ENCODE peak calls at places on chromosomes 16 and 17, in four cellular contexts. L is HepG2, W is GM12878, J is K562. S is an unnamed sample.
A peak's percentile ranks its signal among the peaks of the same experiment; 100 is the strongest.

GRCh38 chr17:30251931-30252330 is 16.4 kb upstream of the SLC6A4 start:
- DNase-seq in L (no peak), W (no peak), J (no peak), S (no peak)

GRCh38 chr16:71758293-71758760 is 33.8 kb upstream of the PHLPP2 start:
- DNase-seq in L (peak; percentile 41), W (no peak), J (no peak), S (no peak)

GRCh38 chr16:11536104-11536866 is 50.4 kb downstream of the LITAF start:
- DNase-seq in L (no peak), W (no peak), J (no peak), S (no peak)

GRCh38 chr17:35890774-35891155 is 10.6 kb upstream of the CCL5 start:
- DNase-seq in L (no peak), W (no peak), J (no peak), S (no peak)

GRCh38 chr16:53841884-53842283 is 137.9 kb downstream of the FTO start:
- DNase-seq in L (no peak), W (no peak), J (no peak), S (no peak)

GRCh38 chr16:23398987-23399805 is 53.8 kb downstream of the COG7 start:
- DNase-seq in L (no peak), W (no peak), J (no peak), S (peak; percentile 68)

GRCh38 chr16:65122974-65123845 is 1.3 kb upstream of the CDH11 start:
- DNase-seq in L (no peak), W (no peak), J (no peak), S (no peak)

GRCh38 chr16:65667013-65667578 is 545.2 kb upstream of the CDH11 start:
- DNase-seq in L (peak; percentile 9), W (no peak), J (no peak), S (no peak)

GRCh38 chr16:8998114-8998513 is 34.4 kb upstream of the USP7 start:
- DNase-seq in L (no peak), W (no peak), J (no peak), S (no peak)

GRCh38 chr16:66476328-66477027 is 49.4 kb downstream of the BEAN1 start:
- DNase-seq in L (no peak), W (no peak), J (peak; percentile 86), S (no peak)

GRCh38 chr16:64242510-64242909 is 879.4 kb downstream of the CDH11 start:
- DNase-seq in L (no peak), W (no peak), J (no peak), S (no peak)

GRCh38 chr17:8176998-8177731 is 985 bp upstream of the TMEM107 start:
- DNase-seq in L (no peak), W (no peak), J (peak; percentile 23), S (no peak)

GRCh38 chr16:50114357-50115129 is 38.6 kb upstream of the TENT4B start:
- DNase-seq in L (no peak), W (no peak), J (no peak), S (no peak)

GRCh38 chr17:55420067-55420775 is 1.4 kb downstream of the MMD start:
- DNase-seq in L (no peak), W (no peak), J (no peak), S (no peak)

GRCh38 chr17:47423406-47424295 is 99.9 kb downstream of the EFCAB13 start:
- DNase-seq in L (no peak), W (no peak), J (no peak), S (peak; percentile 5)
- TF ChIP-seq HDAC6 in L (no peak), W (no peak), J (no peak), S (no peak)

GRCh38 chr17:40501499-40501911 is at the start of gene TNS4:
- DNase-seq in L (peak; percentile 50), W (no peak), J (peak; percentile 47), S (no peak)
- TF ChIP-seq POLR2AphosphoS5 in L (no peak), W (no peak), J (no peak), S (no peak)

DNA sequence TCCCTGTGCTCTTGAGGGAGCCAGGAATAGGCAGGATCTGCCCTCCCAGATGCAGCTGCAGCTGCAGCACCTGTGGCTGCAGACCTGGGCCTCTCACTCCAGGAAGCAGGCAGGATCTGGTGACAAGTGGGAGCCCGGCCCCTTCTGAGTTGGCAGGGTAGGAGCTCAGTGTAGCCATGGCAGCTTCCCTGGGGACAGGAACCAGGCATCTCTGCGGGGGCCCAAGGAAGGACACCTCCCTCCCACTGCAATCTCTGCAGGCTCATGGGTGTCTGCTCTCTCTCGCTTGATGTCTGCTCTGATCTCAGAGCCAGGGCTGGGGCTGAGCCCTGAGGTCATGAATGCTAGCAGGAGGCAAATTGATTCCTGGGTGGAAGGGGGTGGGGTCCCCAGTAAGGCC is 592.5 kb upstream of the CA10 start:
- DNase-seq in L (no peak), W (no peak), J (no peak), S (no peak)
- TF ChIP-seq HDAC6 in L (no peak), W (no peak), J (no peak), S (no peak)

GRCh38 chr17:58332720-58333395 is 4.3 kb upstream of the TSPOAP1 start:
- DNase-seq in L (no peak), W (no peak), J (no peak), S (no peak)
- TF ChIP-seq POLR2AphosphoS5 in L (no peak), W (no peak), J (no peak), S (no peak)

GRCh38 chr17:45284176-45285140 is 22.6 kb upstream of the SPATA32 start:
- DNase-seq in L (no peak), W (no peak), J (no peak), S (peak; percentile 67)
- TF ChIP-seq HDAC6 in L (no peak), W (no peak), J (no peak), S (no peak)

GRCh38 chr17:7023576-7024401 is 939 bp downstream of the BCL6B start:
- DNase-seq in L (no peak), W (peak; percentile 81), J (peak; percentile 86), S (peak; percentile 96)
- TF ChIP-seq POLR2AphosphoS5 in L (no peak), W (no peak), J (no peak), S (no peak)

DNA sequence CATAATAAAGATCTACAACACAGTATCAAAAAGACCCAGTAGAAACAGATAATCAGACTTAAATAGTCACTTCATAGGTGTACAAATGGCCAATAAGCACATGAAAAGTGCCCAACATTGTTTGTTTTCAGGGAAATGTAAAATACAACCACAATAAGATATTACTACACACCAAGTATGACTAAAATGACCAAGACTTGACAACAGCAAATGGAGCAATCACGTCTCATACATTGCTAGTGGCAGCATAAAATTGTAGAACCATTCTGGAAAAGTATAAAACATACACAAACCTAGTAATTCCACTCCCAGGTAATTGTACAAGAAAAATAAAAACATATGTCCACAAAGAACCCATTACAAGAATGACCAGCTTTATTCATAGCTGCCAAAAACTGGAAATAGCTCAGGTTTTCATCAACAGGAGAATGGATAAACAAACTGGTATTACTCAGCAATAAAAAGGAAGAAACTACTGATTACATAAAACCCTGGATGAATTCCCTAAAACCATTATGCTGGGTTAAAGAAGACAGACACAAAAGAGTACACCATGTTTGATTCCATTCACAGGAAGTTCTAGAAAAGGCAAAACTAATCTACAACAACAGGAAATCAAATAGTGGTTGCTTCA is 85.6 kb downstream of the TTC19 start:
- DNase-seq in L (no peak), W (no peak), J (no peak), S (no peak)
- TF ChIP-seq HDAC6 in L (no peak), W (no peak), J (no peak), S (no peak)

GRCh38 chr17:69047368-69048263 is 13.1 kb downstream of the ABCA9 start:
- DNase-seq in L (peak; percentile 100), W (no peak), J (peak; percentile 68), S (no peak)
- TF ChIP-seq POLR2AphosphoS5 in L (no peak), W (no peak), J (peak; percentile 95), S (no peak)

GRCh38 chr17:64254755-64255154 is 8.3 kb downstream of the TEX2 start:
- DNase-seq in L (no peak), W (no peak), J (no peak), S (no peak)

GRCh38 chr17:64247836-64248235 is 15.2 kb downstream of the TEX2 start:
- DNase-seq in L (no peak), W (no peak), J (no peak), S (no peak)

GRCh38 chr17:64252831-64253230 is 10.2 kb downstream of the TEX2 start:
- DNase-seq in L (no peak), W (no peak), J (no peak), S (no peak)

GRCh38 chr17:64253470-64253869 is 9.6 kb downstream of the TEX2 start:
- DNase-seq in L (no peak), W (no peak), J (no peak), S (no peak)

GRCh38 chr17:64250211-64250835 is 12.7 kb downstream of the TEX2 start:
- DNase-seq in L (no peak), W (no peak), J (no peak), S (no peak)
- TF ChIP-seq HDAC6 in L (no peak), W (no peak), J (no peak), S (no peak)

GRCh38 chr16:4307215-4308037 is 8.4 kb upstream of the GLIS2 start:
- DNase-seq in L (peak; percentile 80), W (peak; percentile 72), J (peak; percentile 97), S (peak; percentile 94)
- TF ChIP-seq POLR2AphosphoS5 in L (peak; percentile 40), W (peak; percentile 79), J (peak; percentile 85), S (no peak)